ENCODE peak calls at places on chromosomes 13 and 19, in six cellular contexts. B is neural crest cell, M is coronary artery, O is GM12865, W is AG09319, I is fibroblast of mammary gland. L is an unnamed sample.

GRCh38 chr19:16519230-16519687 is 23.0 kb downstream of the CHERP start:
- DNase-seq in B (no peak), M (no peak), O (no peak), W (no peak), I (no peak), L (no peak)

GRCh38 chr13:46586766-46587509 is 34.0 kb downstream of the LRCH1 start:
- DNase-seq in B (no peak), M (no peak), O (no peak), W (peak; percentile 44), I (peak; percentile 55), L (no peak)

GRCh38 chr19:50723069-50723468 is at the start of gene CLEC11A:
- DNase-seq in B (no peak), M (no peak), O (no peak), W (peak; percentile 41), I (peak; percentile 84), L (no peak)

GRCh38 chr13:64278493-64278892 is 2862.8 kb upstream of the PCDH20 start:
- DNase-seq in B (no peak), M (no peak), O (no peak), W (no peak), I (peak; percentile 38), L (no peak)

GRCh38 chr19:4284176-4284958 is 5.3 kb downstream of the SHD start:
- DNase-seq in B (no peak), M (no peak), O (peak; percentile 30), W (no peak), I (no peak), L (no peak)

GRCh38 chr19:13033819-13034611 is 38.7 kb downstream of the NFIX start:
- DNase-seq in B (peak; percentile 48), M (no peak), O (peak; percentile 56), W (no peak), I (peak; percentile 69), L (peak; percentile 78)

GRCh38 chr19:41546386-41546789 is 29.6 kb upstream of the CEACAM21 start:
- DNase-seq in B (no peak), M (no peak), O (peak; percentile 82), W (no peak), I (no peak), L (no peak)

GRCh38 chr19:38815059-38816001 is 2.6 kb upstream of the LGALS4 start:
- DNase-seq in B (no peak), M (no peak), O (no peak), W (no peak), I (no peak), L (no peak)

GRCh38 chr19:6616011-6616410 is 25.1 kb upstream of the CD70 start:
- DNase-seq in B (no peak), M (no peak), O (peak; percentile 83), W (no peak), I (peak; percentile 49), L (no peak)

GRCh38 chr19:15318241-15318691 is 14.1 kb downstream of the BRD4 start:
- DNase-seq in B (no peak), M (no peak), O (peak; percentile 46), W (no peak), I (no peak), L (no peak)

GRCh38 chr13:31361673-31362072 is 161.9 kb downstream of the B3GLCT start:
- DNase-seq in B (no peak), M (no peak), O (no peak), W (no peak), I (peak; percentile 24), L (no peak)

GRCh38 chr19:51089786-51090185 is 7.1 kb upstream of the KLK14 start:
- DNase-seq in B (no peak), M (no peak), O (no peak), W (no peak), I (no peak), L (peak; percentile 66)

GRCh38 chr19:5789201-5789795 is 1.7 kb downstream of the DUS3L start:
- DNase-seq in B (no peak), M (no peak), O (no peak), W (no peak), I (no peak), L (no peak)

GRCh38 chr13:113782472-113782871 is 23.4 kb downstream of the TMEM255B start:
- DNase-seq in B (no peak), M (no peak), O (no peak), W (no peak), I (no peak), L (no peak)

GRCh38 chr13:41740479-41740878 is 220.4 kb downstream of the VWA8 start:
- DNase-seq in B (no peak), M (no peak), O (no peak), W (no peak), I (no peak), L (no peak)

GRCh38 chr13:60267498-60268202 is 103.9 kb upstream of the DIAPH3 start:
- DNase-seq in B (no peak), M (no peak), O (no peak), W (no peak), I (no peak), L (no peak)

GRCh38 chr19:10113964-10114650 is 2.6 kb downstream of the P2RY11 start:
- DNase-seq in B (no peak), M (no peak), O (peak; percentile 52), W (no peak), I (no peak), L (no peak)

GRCh38 chr19:30450101-30450500 is 77.9 kb downstream of the ZNF536 start:
- DNase-seq in B (peak; percentile 36), M (no peak), O (no peak), W (peak; percentile 10), I (no peak), L (no peak)

GRCh38 chr19:36577271-36577996 is 4.3 kb upstream of the ZNF529 start:
- DNase-seq in B (no peak), M (no peak), O (no peak), W (no peak), I (no peak), L (no peak)

GRCh38 chr19:18656337-18657086 is 19.7 kb downstream of the KLHL26 start:
- DNase-seq in B (no peak), M (peak; percentile 73), O (no peak), W (no peak), I (no peak), L (no peak)

GRCh38 chr19:17125052-17125727 is 49.6 kb downstream of the MYO9B start:
- DNase-seq in B (no peak), M (no peak), O (peak; percentile 96), W (no peak), I (no peak), L (no peak)

GRCh38 chr19:42069619-42070293 is at the start of gene GRIK5:
- DNase-seq in B (no peak), M (no peak), O (no peak), W (no peak), I (no peak), L (no peak)

GRCh38 chr13:52405767-52406494 is at the start of gene THSD1:
- DNase-seq in B (no peak), M (peak; percentile 82), O (peak; percentile 16), W (no peak), I (peak; percentile 55), L (peak; percentile 55)

DNA sequence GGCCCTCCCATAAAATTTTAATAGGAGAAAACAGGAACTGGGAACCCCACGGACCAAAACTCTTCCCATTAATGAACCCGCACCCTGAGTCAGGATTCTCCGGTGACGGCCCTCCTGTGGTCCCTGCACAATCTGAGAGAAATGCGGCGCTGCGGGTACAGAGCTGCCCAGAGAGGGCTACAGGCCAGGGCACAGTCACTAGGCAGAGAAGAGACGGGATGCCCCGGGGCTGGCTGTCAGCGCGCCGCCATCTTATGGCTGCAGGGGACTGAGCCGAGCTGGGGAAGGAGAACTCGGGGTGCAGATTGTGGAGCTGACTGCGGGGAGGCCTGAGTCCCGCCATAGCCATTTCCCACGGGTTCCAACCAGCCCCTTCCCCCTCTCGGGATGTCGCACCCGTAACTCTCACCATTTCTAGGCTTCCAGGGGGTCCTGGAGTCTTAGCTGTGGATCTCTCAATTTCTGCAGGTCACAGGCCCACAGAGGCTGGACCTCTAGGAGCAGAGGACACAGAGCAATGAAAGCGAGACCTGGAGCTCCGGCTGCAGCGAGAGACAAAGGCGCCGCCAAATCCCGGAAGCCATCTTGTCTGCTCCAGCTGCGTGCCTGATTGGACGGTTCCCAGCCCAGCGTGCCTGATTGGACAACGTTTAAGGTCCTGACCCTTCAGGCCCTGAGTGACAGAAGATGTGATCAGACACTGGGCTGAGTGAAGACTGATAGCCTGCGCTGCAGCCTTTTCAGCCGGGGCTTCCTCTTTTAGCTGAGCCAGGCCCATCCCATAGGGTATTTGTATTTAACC is at the start of gene ZNF675:
- DNase-seq in B (peak; percentile 76), M (peak; percentile 95), O (peak; percentile 96), W (peak; percentile 78), I (peak; percentile 91), L (peak; percentile 94)
- TF ChIP-seq CTCF in B (peak; percentile 33), M (no peak), O (no peak), W (peak; percentile 8), I (no peak), L (no peak)

DNA sequence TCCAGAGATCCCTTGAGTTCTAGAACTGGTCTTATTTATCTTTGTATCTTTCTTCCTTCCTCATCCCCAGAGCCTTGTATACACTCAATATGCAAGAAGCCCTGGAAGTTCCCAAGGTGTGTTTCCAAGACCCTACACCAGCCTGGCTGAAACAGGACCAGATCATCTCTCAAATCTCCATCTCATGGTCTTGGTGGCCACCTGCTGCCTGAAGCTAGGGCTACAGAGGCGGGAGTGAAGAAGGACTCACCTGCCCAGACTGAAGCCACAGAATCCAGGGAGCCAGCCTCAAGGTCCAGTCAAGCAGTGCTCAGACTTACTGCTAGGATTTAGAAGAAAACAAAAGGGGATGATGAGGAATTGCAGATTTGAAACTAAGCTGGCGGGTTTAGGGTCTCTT is 6.1 kb upstream of the CYSLTR2 start:
- DNase-seq in B (no peak), M (no peak), O (peak; percentile 20), W (no peak), I (no peak), L (no peak)
- TF ChIP-seq CTCF in B (no peak), M (no peak), O (no peak), W (no peak), I (no peak), L (no peak)

GRCh38 chr19:33254245-33254824 is 28.7 kb upstream of the SLC7A10 start:
- DNase-seq in B (no peak), M (no peak), O (no peak), W (no peak), I (no peak), L (no peak)
- TF ChIP-seq CTCF in B (no peak), M (no peak), O (no peak), W (no peak), I (no peak), L (no peak)

DNA sequence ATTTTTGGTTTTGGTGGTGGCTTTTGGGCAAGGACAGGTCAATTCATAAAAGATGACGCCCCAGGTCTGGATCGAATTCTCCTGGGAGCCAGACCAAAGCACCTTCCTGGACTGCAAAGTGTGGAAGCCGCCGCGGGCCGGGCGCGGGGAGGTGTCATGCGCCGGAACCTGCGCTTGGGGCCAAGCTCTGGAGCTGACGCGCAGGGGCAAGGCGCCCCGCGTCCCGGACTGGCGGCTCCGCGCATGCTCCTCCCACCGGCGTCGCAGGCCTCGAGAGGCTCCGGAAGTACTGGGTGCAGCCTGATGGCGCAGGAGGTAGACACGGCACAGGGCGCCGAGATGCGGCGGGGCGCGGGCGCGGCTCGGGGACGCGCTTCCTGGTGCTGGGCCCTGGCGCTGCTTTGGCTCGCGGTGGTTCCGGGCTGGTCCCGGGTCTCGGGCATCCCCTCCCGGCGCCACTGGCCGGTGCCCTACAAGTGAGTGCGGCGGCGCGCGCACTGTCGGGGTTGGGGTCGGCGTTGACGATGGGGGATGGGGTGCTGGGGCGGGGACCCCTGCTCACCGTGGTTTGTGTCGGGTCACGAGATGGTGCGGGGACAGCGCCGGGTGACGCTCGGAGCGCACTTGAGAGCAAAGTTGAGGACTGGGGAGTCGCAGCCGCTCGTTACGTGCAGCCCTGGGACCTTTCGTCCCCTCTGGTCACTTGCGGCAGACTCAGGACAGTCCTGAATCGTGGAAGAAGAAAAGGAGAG is at the start of gene CLN5:
- DNase-seq in B (peak; percentile 73), M (peak; percentile 97), O (peak; percentile 98), W (peak; percentile 80), I (peak; percentile 85), L (peak; percentile 94)
- TF ChIP-seq CTCF in B (no peak), M (no peak), O (no peak), W (no peak), I (no peak), L (no peak)